ENCODE peak calls at places on chromosomes 2 and 18, in seven cellular contexts. S is T-helper 17 cell; F is stimulated activated CD4-positive, alpha-beta T cell treated with anti-CD3 and anti-CD28 coated beads, Interleukin-12 subunit alpha, Interleukin-12 subunit beta, amount 100 ng/mL, for 48 hours; C is posterior cingulate gyrus; R is C1 segment of cervical spinal cord; W is EH; D is GM23248. A is an unnamed sample.

GRCh38 chr2:36965751-36966369 is 476 bp downstream of the STRN start:
- DNase-seq in S (no peak), F (peak), C (no peak), R (peak), W (peak), D (peak), A (peak)

GRCh38 chr2:53711271-53711780 is 56.3 kb upstream of the CHAC2 start:
- DNase-seq in S (no peak), F (no peak), C (no peak), R (no peak), W (peak), D (no peak), A (no peak)

GRCh38 chr18:2304378-2305175 is 266.7 kb downstream of the METTL4 start:
- DNase-seq in S (no peak), F (no peak), C (no peak), R (no peak), W (peak), D (peak), A (peak)

GRCh38 chr2:217060516-217060915 is 200.7 kb upstream of the TNP1 start:
- DNase-seq in S (no peak), F (no peak), C (no peak), R (no peak), W (no peak), D (no peak), A (peak)

GRCh38 chr2:164882276-164882675 is 40.7 kb upstream of the COBLL1 start:
- DNase-seq in S (no peak), F (no peak), C (no peak), R (no peak), W (peak), D (no peak), A (peak)

GRCh38 chr2:177396630-177397460 is 4.3 kb downstream of the AGPS start:
- DNase-seq in S (no peak), F (no peak), C (no peak), R (no peak), W (peak), D (peak), A (peak)

GRCh38 chr2:12935726-12936125 is 219.0 kb downstream of the TRIB2 start:
- DNase-seq in S (no peak), F (no peak), C (no peak), R (no peak), W (peak), D (no peak), A (no peak)

GRCh38 chr2:173550143-173550542 is 195.5 kb downstream of the CDCA7 start:
- DNase-seq in S (no peak), F (no peak), C (no peak), R (no peak), W (peak), D (peak), A (no peak)

GRCh38 chr2:39380525-39381150 is 56.4 kb downstream of the MAP4K3 start:
- DNase-seq in S (no peak), F (no peak), C (no peak), R (no peak), W (peak), D (peak), A (peak)

GRCh38 chr2:234249873-234250272 is 199.4 kb downstream of the SPP2 start:
- DNase-seq in S (no peak), F (no peak), C (no peak), R (no peak), W (peak), D (peak), A (peak)

GRCh38 chr2:3666613-3666975 is 8.6 kb downstream of the ALLC start:
- DNase-seq in S (no peak), F (no peak), C (no peak), R (no peak), W (no peak), D (no peak), A (no peak)

GRCh38 chr18:23951206-23951605 is 63.3 kb upstream of the TTC39C start:
- DNase-seq in S (no peak), F (no peak), C (no peak), R (no peak), W (no peak), D (no peak), A (no peak)

GRCh38 chr2:100924520-100925451 is 77.3 kb upstream of the RPL31 start:
- DNase-seq in S (no peak), F (no peak), C (no peak), R (no peak), W (peak), D (peak), A (peak)

GRCh38 chr18:44178476-44178875 is 502.2 kb upstream of the SETBP1 start:
- DNase-seq in S (no peak), F (no peak), C (no peak), R (no peak), W (peak), D (peak), A (no peak)

GRCh38 chr18:57898506-57899124 is 95.5 kb upstream of the ATP8B1 start:
- DNase-seq in S (no peak), F (no peak), C (no peak), R (no peak), W (peak), D (peak), A (peak)

GRCh38 chr18:54713386-54713785 is 114.9 kb upstream of the RAB27B start:
- DNase-seq in S (no peak), F (no peak), C (no peak), R (no peak), W (no peak), D (no peak), A (no peak)

GRCh38 chr2:180319586-180320405 is 312.7 kb upstream of the CWC22 start:
- DNase-seq in S (no peak), F (no peak), C (no peak), R (no peak), W (no peak), D (no peak), A (no peak)

GRCh38 chr2:76310894-76311293 is 600.2 kb upstream of the GCFC2 start:
- DNase-seq in S (no peak), F (no peak), C (no peak), R (no peak), W (no peak), D (no peak), A (no peak)

GRCh38 chr2:226984461-226985226 is 148.8 kb downstream of the RHBDD1 start:
- DNase-seq in S (no peak), F (no peak), C (no peak), R (no peak), W (peak), D (no peak), A (no peak)

GRCh38 chr2:239382384-239382880 is 18.4 kb downstream of the HDAC4 start:
- DNase-seq in S (no peak), F (no peak), C (no peak), R (no peak), W (no peak), D (no peak), A (no peak)

GRCh38 chr2:235026137-235026536 is 74.3 kb downstream of the SH3BP4 start:
- DNase-seq in S (no peak), F (no peak), C (peak), R (no peak), W (peak), D (peak), A (peak)

GRCh38 chr2:184425083-184425482 is 173.2 kb upstream of the ZNF804A start:
- DNase-seq in S (no peak), F (no peak), C (no peak), R (no peak), W (no peak), D (no peak), A (peak)

GRCh38 chr2:110101280-110101844 is 14.3 kb downstream of the MALL start:
- DNase-seq in S (no peak), F (no peak), C (peak), R (peak), W (peak), D (peak), A (peak)

GRCh38 chr2:71347517-71347916 is 15.9 kb downstream of the ZNF638 start:
- DNase-seq in S (no peak), F (no peak), C (no peak), R (no peak), W (peak), D (peak), A (peak)

GRCh38 chr2:11746807-11747459 is 501 bp downstream of the LPIN1 start:
- DNase-seq in S (no peak), F (no peak), C (no peak), R (no peak), W (peak), D (peak), A (no peak)

GRCh38 chr18:5667356-5667755 is 123.6 kb upstream of the EPB41L3 start:
- DNase-seq in S (no peak), F (no peak), C (no peak), R (no peak), W (no peak), D (no peak), A (no peak)

GRCh38 chr18:31268985-31269406 is 49.0 kb upstream of the DSG1 start:
- DNase-seq in S (no peak), F (no peak), C (no peak), R (no peak), W (no peak), D (no peak), A (no peak)

GRCh38 chr2:128249555-128249954 is 69.1 kb downstream of the HS6ST1 start:
- DNase-seq in S (no peak), F (no peak), C (no peak), R (no peak), W (no peak), D (no peak), A (no peak)

GRCh38 chr2:239014897-239015768 is 167.2 kb downstream of the TWIST2 start:
- DNase-seq in S (no peak), F (no peak), C (no peak), R (no peak), W (no peak), D (no peak), A (no peak)

GRCh38 chr2:217127744-217128143 is 267.9 kb upstream of the TNP1 start:
- DNase-seq in S (no peak), F (no peak), C (no peak), R (no peak), W (peak), D (no peak), A (no peak)

GRCh38 chr2:176130153-176130916 is 830 bp downstream of the HOXD8 start:
- DNase-seq in S (no peak), F (no peak), C (no peak), R (no peak), W (peak), D (peak), A (peak)

GRCh38 chr2:47844162-47844561 is 61.2 kb downstream of the MSH6 start:
- DNase-seq in S (no peak), F (no peak), C (no peak), R (no peak), W (no peak), D (no peak), A (no peak)

A was measured in amniotic epithelial cell.